ENCODE peak calls at places on chromosomes 5 and 9, in seven cellular contexts. U is mesenteric fat pad, M is astrocyte of the hippocampus, Y is OCI-M1, S is sciatic nerve, V is HepG2, L is upper lobe of left lung. P is an unnamed sample.

GRCh38 chr5:141713616-141714309 is 31.7 kb upstream of the ARAP3 start:
- DNase-seq in U (no peak), S (no peak), L (no peak), V (peak), M (peak), Y (no peak), P (no peak)

GRCh38 chr5:34789639-34790038 is 49.3 kb upstream of the TTC23L start:
- DNase-seq in L (no peak), U (no peak), M (no peak), Y (no peak), S (no peak), V (no peak), P (no peak)

GRCh38 chr9:27701664-27702063 is 128.4 kb upstream of the C9orf72 start:
- DNase-seq in M (peak), L (peak), U (no peak), V (no peak), S (no peak), Y (no peak), P (no peak)

GRCh38 chr9:125523681-125524080 is 183.3 kb downstream of the MAPKAP1 start:
- DNase-seq in L (no peak), M (no peak), Y (no peak), S (no peak), V (no peak), U (no peak), P (no peak)

GRCh38 chr5:142902188-142902965 is 132.2 kb downstream of the ARHGAP26 start:
- DNase-seq in S (no peak), V (no peak), L (no peak), Y (no peak), U (no peak), M (no peak), P (no peak)

GRCh38 chr5:120599576-120599975 is 135.5 kb downstream of the PRR16 start:
- DNase-seq in U (no peak), M (peak), S (no peak), V (no peak), L (no peak), Y (peak), P (no peak)

GRCh38 chr9:136773386-136774044 is 9.2 kb upstream of the LCN15 start:
- DNase-seq in V (peak), Y (peak), U (no peak), L (peak), M (peak), S (no peak), P (peak)

GRCh38 chr9:127991017-127991756 is 10.4 kb upstream of the EEIG1 start:
- DNase-seq in V (peak), U (no peak), L (no peak), Y (no peak), S (no peak), M (no peak), P (no peak)

GRCh38 chr5:57499262-57500050 is 16.8 kb upstream of the ACTBL2 start:
- DNase-seq in V (peak), S (no peak), Y (peak), U (no peak), M (peak), L (no peak), P (peak)

GRCh38 chr5:148214665-148215064 is 11.8 kb downstream of the SPINK6 start:
- DNase-seq in V (no peak), U (no peak), L (no peak), M (peak), Y (no peak), S (no peak), P (no peak)

GRCh38 chr9:99126312-99126711 is 21.4 kb downstream of the TGFBR1 start:
- DNase-seq in U (no peak), M (no peak), V (no peak), L (no peak), Y (no peak), S (no peak), P (no peak)

GRCh38 chr5:123454236-123454911 is 31.2 kb upstream of the CEP120 start:
- DNase-seq in U (no peak), Y (peak), M (no peak), S (no peak), V (no peak), L (no peak), P (no peak)

GRCh38 chr5:1292139-1292538 is 2.7 kb downstream of the TERT start:
- DNase-seq in V (no peak), L (no peak), Y (no peak), U (peak), M (no peak), S (no peak), P (no peak)